ENCODE peak calls at places on chromosome 11, in six cellular contexts. I, B, P, L, C and O are unnamed samples. For H3K4me1, the result is how much of the 10 kb centered on the place peaks cover.

GRCh38 chr11:111718436-111719325 is 47.5 kb downstream of the PPP2R1B start:
- DNase-seq in C (no peak), I (peak), P (no peak), L (no peak), B (no peak), O (no peak)

GRCh38 chr11:61731956-61732675 is 20.3 kb upstream of the MYRF start:
- DNase-seq in I (no peak), C (no peak), L (no peak), P (no peak), B (no peak), O (no peak)

GRCh38 chr11:7974668-7975067 is 9.4 kb upstream of the NLRP10 start:
- DNase-seq in L (no peak), I (no peak), B (no peak), P (no peak), C (no peak), O (peak)

GRCh38 chr11:66523611-66524010 is 13.2 kb downstream of the BBS1 start:
- DNase-seq in L (no peak), B (no peak), P (peak), I (no peak), C (peak), O (no peak)

GRCh38 chr11:12027844-12028243 is 19.4 kb upstream of the DKK3 start:
- DNase-seq in I (no peak), L (no peak), C (no peak), B (no peak), P (no peak), O (no peak)

GRCh38 chr11:111555255-111555654 is 14.7 kb downstream of the LAYN start:
- DNase-seq in I (peak), P (no peak), L (no peak), C (no peak), B (no peak), O (no peak)

GRCh38 chr11:113274708-113275582 is 39.4 kb upstream of the TTC12 start:
- DNase-seq in L (peak), P (no peak), C (peak), B (no peak), I (no peak), O (no peak)

GRCh38 chr11:61075891-61076290 is 26.4 kb upstream of the CD5 start:
- DNase-seq in C (peak), B (no peak), L (no peak), P (peak), I (peak), O (peak)

GRCh38 chr11:65792456-65792855 is 5.6 kb downstream of the OVOL1 start:
- DNase-seq in P (no peak), I (no peak), L (no peak), C (no peak), B (no peak), O (peak)

GRCh38 chr11:14358729-14359439 is at the start of gene RRAS2:
- DNase-seq in L (peak), P (peak), B (no peak), C (peak), I (peak), O (peak)

GRCh38 chr11:118841469-118842222 is 42.0 kb upstream of the CXCR5 start:
- DNase-seq in B (peak), L (no peak), P (no peak), I (no peak), C (no peak), O (no peak)

GRCh38 chr11:106304274-106304673 is 226.8 kb downstream of the AASDHPPT start:
- DNase-seq in C (no peak), L (no peak), P (no peak), B (no peak), I (peak), O (no peak)

GRCh38 chr11:72191961-72192381 is at the start of gene FOLR1:
- DNase-seq in I (no peak), C (peak), P (no peak), L (no peak), B (no peak), O (peak)

GRCh38 chr11:18314794-18315523 is 7.0 kb downstream of the HPS5 start:
- DNase-seq in B (no peak), C (peak), L (no peak), P (no peak), I (no peak), O (no peak)

GRCh38 chr11:45919806-45920530 is 2.3 kb upstream of the PEX16 start:
- DNase-seq in P (peak), L (no peak), C (no peak), I (no peak), B (no peak), O (no peak)

GRCh38 chr11:132649277-132649676 is 883.0 kb downstream of the OPCML start:
- DNase-seq in B (no peak), C (no peak), I (no peak), L (no peak), P (no peak), O (no peak)

GRCh38 chr11:123194308-123195181 is 503 bp downstream of the CLMP start:
- DNase-seq in B (no peak), C (peak), P (no peak), I (peak), L (peak), O (no peak)

GRCh38 chr11:67301951-67302516 is 1.3 kb upstream of the SSH3 start:
- DNase-seq in B (no peak), P (peak), C (peak), L (peak), I (peak), O (peak)

DNA sequence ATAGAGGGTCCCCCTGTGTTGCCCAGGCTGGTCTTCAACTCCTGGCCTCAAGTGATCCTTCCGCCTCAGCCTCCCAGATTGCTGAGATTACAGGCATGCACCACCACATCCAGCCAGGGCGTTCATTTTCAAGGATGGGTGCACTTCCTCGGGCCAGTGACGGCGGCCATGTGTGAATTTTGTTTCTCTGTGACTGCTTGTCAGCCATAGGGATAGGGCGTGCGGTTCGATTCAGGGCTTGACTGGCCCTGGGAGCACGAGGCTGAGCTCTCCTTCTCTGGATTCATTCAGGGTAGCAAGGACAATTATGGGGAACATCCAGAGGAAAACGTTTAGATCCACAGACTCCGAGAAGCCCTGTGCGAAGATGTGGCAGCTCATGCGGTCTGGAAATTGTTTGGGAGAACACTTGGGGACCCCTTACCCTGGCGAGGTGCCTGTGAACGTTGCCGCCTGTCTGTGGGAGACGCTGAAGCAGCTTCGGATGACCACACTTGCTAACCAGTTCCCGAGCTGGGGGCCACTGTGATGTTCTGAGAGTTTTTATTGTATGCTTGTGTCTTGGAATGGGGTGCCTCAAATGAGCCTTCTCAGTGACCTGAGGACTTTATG is 2.9 kb downstream of the PTDSS2 start:
- DNase-seq in B (no peak), L (no peak), C (no peak), I (no peak), P (no peak), O (no peak)
- H3K4me1 ChIP-seq in B (under half), L (under half), C (under half), I (under half), P (under half), O (under half)

DNA sequence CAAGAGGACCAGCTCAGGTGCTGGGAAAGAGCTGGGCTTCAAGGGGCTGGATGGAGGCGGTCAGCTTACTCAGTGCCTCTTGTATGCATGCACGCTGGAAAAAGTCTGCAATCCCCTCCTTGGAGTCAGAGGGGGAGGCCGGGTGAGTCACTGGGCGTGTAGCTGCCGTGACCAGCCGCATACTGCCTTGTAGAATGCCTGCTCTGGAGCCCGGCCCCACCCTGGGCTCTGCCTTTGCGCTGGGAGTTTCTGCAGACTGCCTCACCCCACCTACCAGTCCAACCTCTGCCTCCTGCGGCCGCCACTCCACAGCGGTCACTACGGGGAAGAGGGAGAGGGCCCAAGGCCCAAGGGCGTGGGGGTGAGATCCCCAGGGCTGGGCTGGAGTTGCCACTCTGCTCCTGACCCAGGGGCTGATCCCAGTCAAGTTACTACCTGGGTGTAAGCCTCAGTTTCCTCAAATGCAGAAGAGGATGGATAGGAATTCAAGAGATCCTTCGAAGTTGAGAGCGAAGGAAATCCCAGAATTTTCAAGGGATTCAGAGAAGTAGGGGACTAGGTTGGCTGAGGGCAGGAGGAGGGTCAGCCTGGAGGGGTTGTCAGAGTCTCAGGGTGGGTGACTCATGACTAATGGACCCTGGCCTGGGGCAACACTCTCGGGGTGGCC is 4.1 kb downstream of the MRGPRF start:
- DNase-seq in L (peak), I (peak), P (peak), B (no peak), C (no peak), O (peak)
- H3K4me1 ChIP-seq in L (under half), I (under half), P (half or more), B (under half), C (under half), O (under half)

DNA sequence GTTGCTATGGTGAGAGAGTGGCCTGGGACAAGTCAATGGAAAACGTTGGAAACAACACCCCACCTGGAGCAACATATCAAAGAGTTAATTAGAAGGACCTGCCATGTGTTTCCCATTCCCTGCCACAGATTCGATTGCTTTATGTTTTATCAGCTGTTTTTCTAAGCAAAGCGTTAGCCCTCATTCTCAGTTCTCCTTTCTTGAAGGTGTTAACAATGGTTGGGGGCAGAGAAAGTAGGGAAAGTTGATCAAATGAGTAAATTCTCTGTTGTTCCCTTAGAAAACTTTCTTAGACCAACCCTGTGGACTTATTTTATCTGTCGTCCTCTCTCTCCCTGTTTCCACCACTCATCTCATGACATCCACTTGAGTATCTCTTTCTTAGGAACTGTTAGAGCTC is 102.5 kb downstream of the ADAMTS15 start:
- DNase-seq in C (no peak), P (no peak), I (no peak), L (no peak), B (no peak), O (no peak)
- H3K4me1 ChIP-seq in C (under half), P (under half), I (under half), L (under half), B (under half), O (under half)

DNA sequence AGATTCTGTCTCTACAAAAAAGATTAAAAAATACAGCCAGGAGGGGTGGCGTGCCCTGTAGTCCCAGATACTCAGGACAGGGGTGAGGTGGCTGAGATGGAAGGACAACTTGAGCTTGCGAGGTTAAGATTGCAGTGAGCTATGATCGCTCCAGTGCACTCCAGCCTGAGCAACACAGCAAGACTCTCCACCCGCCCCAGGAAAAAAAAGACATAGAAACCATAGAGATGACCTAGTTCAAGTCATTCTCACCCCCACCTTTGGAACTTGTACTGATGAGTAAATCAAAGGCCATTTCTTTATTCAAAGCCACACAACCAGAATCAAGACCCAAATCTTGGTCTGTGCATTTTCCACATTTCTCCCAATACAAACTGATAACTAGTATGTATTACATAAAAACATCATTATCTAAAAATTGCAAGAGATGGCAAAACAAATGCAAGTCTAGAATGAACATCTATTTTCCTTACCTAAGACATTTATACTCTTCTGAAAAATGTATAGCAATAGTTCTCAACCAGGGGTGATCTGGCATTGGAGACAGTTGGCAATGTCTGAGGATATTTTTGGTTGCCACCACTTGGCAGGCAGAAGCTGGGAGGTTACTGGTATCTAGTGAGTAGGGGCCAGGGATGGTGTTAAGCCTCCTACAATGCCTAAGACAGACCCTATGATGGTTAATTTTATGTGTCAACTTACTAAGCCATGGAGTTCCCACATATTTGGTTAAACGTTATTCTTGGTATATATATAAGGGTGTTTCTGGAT is 34.6 kb downstream of the LGR4 start:
- DNase-seq in B (no peak), P (no peak), I (no peak), L (no peak), C (no peak), O (no peak)
- H3K4me1 ChIP-seq in B (under half), P (under half), I (under half), L (under half), C (under half), O (under half)

GRCh38 chr11:96196074-96196787 is 146.8 kb downstream of the MAML2 start:
- DNase-seq in P (no peak), B (no peak), L (no peak), C (no peak), I (no peak), O (no peak)

GRCh38 chr11:96198466-96198808 is 144.6 kb downstream of the MAML2 start:
- DNase-seq in B (no peak), L (no peak), P (no peak), C (no peak), I (no peak), O (no peak)

GRCh38 chr11:96197221-96197620 is 145.8 kb downstream of the MAML2 start:
- DNase-seq in I (no peak), C (no peak), P (no peak), L (no peak), B (no peak), O (no peak)

GRCh38 chr11:96199563-96200025 is 143.4 kb downstream of the MAML2 start:
- DNase-seq in B (no peak), I (peak), P (no peak), C (no peak), L (no peak), O (no peak)

DNA sequence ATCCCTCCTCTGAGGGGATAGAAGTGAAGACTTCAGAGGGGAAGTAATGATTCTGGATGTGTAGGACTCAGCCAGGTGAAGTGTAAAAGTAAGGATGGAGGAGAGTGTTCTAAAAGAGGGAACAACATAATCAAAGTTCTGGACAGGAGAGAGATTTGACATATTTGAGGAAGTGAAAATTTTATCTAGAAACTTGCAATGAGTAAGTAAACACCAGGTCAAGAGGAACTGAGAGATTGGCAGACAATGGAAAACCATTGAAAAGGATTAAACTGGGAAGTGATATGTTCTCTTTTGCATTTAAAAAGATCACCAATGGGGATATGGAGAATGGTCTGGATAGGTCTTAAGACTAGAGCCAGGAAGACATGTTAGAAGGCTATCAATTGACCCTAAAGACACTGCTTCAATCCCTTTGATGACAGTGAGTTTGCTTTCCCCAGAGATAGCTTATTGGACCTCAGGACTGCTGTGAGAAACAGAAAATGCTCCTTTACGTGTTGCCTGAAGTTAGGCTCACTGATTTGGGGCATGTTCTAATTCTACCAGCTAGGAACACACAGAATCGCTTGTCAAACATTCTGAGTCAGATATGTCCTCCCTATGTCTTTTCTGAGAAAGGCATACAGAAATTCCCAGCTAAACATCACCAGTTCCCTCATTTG is 145.1 kb downstream of the MAML2 start:
- DNase-seq in B (peak), L (no peak), I (no peak), C (no peak), P (no peak), O (no peak)
- H3K4me1 ChIP-seq in B (under half), L (under half), I (under half), C (under half), P (under half), O (under half)

GRCh38 chr11:100861221-100861620 is 174.1 kb downstream of the ARHGAP42 start:
- DNase-seq in B (no peak), I (no peak), L (peak), P (no peak), C (no peak), O (peak)
- H3K4me1 ChIP-seq in B (under half), I (under half), L (under half), P (under half), C (under half), O (under half)

DNA sequence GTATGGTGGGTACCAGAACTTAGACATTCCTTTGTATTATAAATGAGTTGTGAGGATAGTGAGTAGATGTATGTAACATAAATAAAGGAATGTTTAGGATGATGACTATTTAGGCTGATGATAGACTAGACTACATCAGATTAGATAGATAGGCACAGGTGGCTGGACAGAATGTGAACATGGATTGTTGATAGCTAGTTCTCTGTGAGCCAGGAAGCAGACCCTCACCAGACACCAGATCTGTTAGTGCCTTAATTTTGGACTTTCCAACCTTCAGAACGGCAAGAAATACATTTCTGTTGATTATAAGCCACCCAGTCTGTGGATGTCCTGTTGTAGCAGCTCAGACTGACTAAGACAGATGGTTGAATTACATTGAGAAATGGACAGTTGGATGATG is 99.4 kb downstream of the SWAP70 start:
- DNase-seq in I (no peak), B (no peak), P (no peak), L (no peak), C (no peak), O (no peak)
- H3K4me1 ChIP-seq in I (half or more), B (under half), P (under half), L (under half), C (under half), O (under half)

DNA sequence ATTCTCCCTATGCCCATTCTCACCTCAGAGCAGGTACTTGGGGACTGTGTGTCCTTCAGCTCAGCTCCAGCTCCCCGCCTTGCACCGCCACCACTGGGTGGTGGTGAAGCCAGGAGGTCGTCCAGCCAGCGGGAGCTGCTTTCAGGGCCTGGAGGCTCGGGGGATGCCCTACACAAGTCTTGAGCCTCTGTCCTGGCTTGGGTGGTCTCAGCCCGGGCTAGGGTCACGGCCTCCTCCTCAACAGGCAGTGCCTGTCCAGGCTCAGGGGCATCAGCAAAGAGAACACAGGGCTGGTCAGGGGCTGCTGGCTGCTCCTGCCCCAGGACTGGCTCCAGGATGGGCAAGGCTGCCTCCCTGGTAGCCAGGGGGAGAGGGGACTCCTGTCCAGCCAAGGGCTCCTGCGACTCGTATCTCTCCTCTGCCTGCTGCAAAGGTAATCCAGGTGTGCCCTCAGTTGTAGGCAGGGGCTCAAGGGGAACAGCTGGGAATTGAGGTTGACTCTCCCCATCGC is 12.2 kb downstream of the TNKS1BP1 start:
- DNase-seq in B (no peak), P (no peak), C (no peak), L (no peak), I (no peak), O (no peak)
- H3K4me1 ChIP-seq in B (under half), P (half or more), C (under half), L (under half), I (half or more), O (under half)